ENCODE peak calls at places on chromosomes 3 and 15, in four cellular contexts. K is PC-3, N is HCT116, C is SJCRH30. L is an unnamed sample.

GRCh38 chr15:91491131-91491950 is 362.2 kb upstream of the SLCO3A1 start:
- DNase-seq in K (no peak), N (no peak), C (no peak), L (no peak)

GRCh38 chr3:167184511-167184910 is 195.6 kb downstream of the ZBBX start:
- DNase-seq in K (peak), N (no peak), C (no peak), L (peak)

GRCh38 chr3:187295635-187296034 is 4.1 kb upstream of the MASP1 start:
- DNase-seq in K (peak), N (no peak), C (no peak), L (no peak)

GRCh38 chr15:41629883-41630282 is 30.3 kb upstream of the MGA start:
- DNase-seq in K (no peak), N (no peak), C (no peak), L (no peak)

GRCh38 chr15:66879968-66880367 is 177.9 kb downstream of the SMAD6 start:
- DNase-seq in K (no peak), N (no peak), C (no peak), L (no peak)

GRCh38 chr3:157099337-157100078 is 60.4 kb downstream of the CCNL1 start:
- DNase-seq in K (peak), N (no peak), C (no peak), L (no peak)

GRCh38 chr3:55903680-55904079 is 416.6 kb upstream of the WNT5A start:
- DNase-seq in K (no peak), N (no peak), C (no peak), L (no peak)

GRCh38 chr3:93843981-93844380 is 129.7 kb downstream of the PROS1 start:
- DNase-seq in K (peak), N (peak), C (peak), L (no peak)

GRCh38 chr3:186627852-186628414 is 12.3 kb upstream of the FETUB start:
- DNase-seq in K (no peak), N (no peak), C (no peak), L (no peak)

GRCh38 chr3:152472606-152472954 is 203.9 kb downstream of the MBNL1 start:
- DNase-seq in K (no peak), N (no peak), C (no peak), L (no peak)

GRCh38 chr3:152470893-152471292 is 202.2 kb downstream of the MBNL1 start:
- DNase-seq in K (no peak), N (no peak), C (no peak), L (no peak)

GRCh38 chr3:152474585-152474984 is 205.9 kb downstream of the MBNL1 start:
- DNase-seq in K (peak), N (peak), C (peak), L (peak)

GRCh38 chr3:152470095-152470494 is 201.4 kb downstream of the MBNL1 start:
- DNase-seq in K (no peak), N (no peak), C (no peak), L (no peak)

GRCh38 chr3:152471814-152472605 is 203.3 kb downstream of the MBNL1 start:
- DNase-seq in K (peak), N (peak), C (peak), L (peak)
- H3K4me3 ChIP-seq in K (peak), N (no peak), C (no peak), L (no peak)

GRCh38 chr3:194640829-194641228 is 7.6 kb upstream of the TMEM44 start:
- DNase-seq in K (peak), N (peak), C (no peak), L (peak)
- H3K27ac ChIP-seq in K (no peak), N (no peak), C (no peak), L (no peak)

GRCh38 chr15:65028921-65029735 is at the start of gene MTFMT:
- DNase-seq in K (peak), N (peak), C (peak), L (peak)

GRCh38 chr15:65034719-65035118 is 5.3 kb upstream of the MTFMT start:
- DNase-seq in K (no peak), N (no peak), C (no peak), L (no peak)

GRCh38 chr15:65029736-65030208 is 333 bp upstream of the MTFMT start:
- DNase-seq in K (no peak), N (no peak), C (no peak), L (no peak)

GRCh38 chr15:65033659-65034269 is 4.3 kb upstream of the MTFMT start:
- DNase-seq in K (peak), N (peak), C (peak), L (peak)

GRCh38 chr15:65032823-65033537 is 3.5 kb upstream of the MTFMT start:
- DNase-seq in K (peak), N (peak), C (peak), L (peak)
- H3K4me3 ChIP-seq in K (no peak), N (no peak), C (peak), L (no peak)

GRCh38 chr3:99741588-99741987 is 76.1 kb upstream of the CMSS1 start:
- DNase-seq in K (no peak), N (no peak), C (no peak), L (no peak)
- H3K27ac ChIP-seq in K (no peak), N (no peak), C (no peak), L (no peak)

GRCh38 chr3:5138214-5138981 is 16.3 kb downstream of the ARL8B start:
- DNase-seq in K (peak), N (no peak), C (no peak), L (no peak)
- H3K4me3 ChIP-seq in K (no peak), N (no peak), C (no peak), L (no peak)

GRCh38 chr3:90007786-90008499 is 900.5 kb downstream of the EPHA3 start:
- DNase-seq in K (no peak), N (no peak), C (peak), L (no peak)
- H3K27ac ChIP-seq in K (no peak), N (no peak), C (no peak), L (no peak)